ENCODE peak calls at places on chromosomes 12 and 14, in five cellular contexts. T is K562, D is HepG2, L is A549, K is H1. R is an unnamed sample.
A peak's percentile ranks its signal among the peaks of the same experiment; 100 is the strongest.

GRCh38 chr12:6180300-6181051 is 19.7 kb upstream of the CD9 start:
- DNase-seq in D (peak; percentile 76), K (no peak), L (peak; percentile 43), T (no peak), R (no peak)

GRCh38 chr14:75459791-75460190 is 32.0 kb downstream of the JDP2 start:
- DNase-seq in K (no peak), T (no peak), L (no peak), D (no peak), R (no peak)

GRCh38 chr14:93958567-93959238 is 17.7 kb downstream of the ASB2 start:
- DNase-seq in K (no peak), D (no peak), L (no peak), T (no peak), R (no peak)

GRCh38 chr14:51554339-51554920 is 97.3 kb upstream of the FRMD6 start:
- DNase-seq in L (peak; percentile 65), D (no peak), K (no peak), T (no peak), R (no peak)

GRCh38 chr14:33291529-33292104 is 352.9 kb downstream of the NPAS3 start:
- DNase-seq in T (no peak), K (no peak), D (no peak), L (no peak), R (no peak)

GRCh38 chr12:8823565-8824300 is 1.3 kb downstream of the A2ML1 start:
- DNase-seq in D (no peak), L (peak; percentile 33), K (no peak), T (peak; percentile 34), R (no peak)

GRCh38 chr12:52646613-52647012 is 5.4 kb downstream of the KRT2 start:
- DNase-seq in L (no peak), K (no peak), D (no peak), T (no peak), R (no peak)

GRCh38 chr12:16611146-16611545 is 5.2 kb upstream of the LMO3 start:
- DNase-seq in L (no peak), D (no peak), T (no peak), K (no peak), R (no peak)

GRCh38 chr14:69887740-69888657 is 8.8 kb downstream of the SMOC1 start:
- DNase-seq in L (no peak), K (no peak), D (peak; percentile 96), T (no peak), R (no peak)

GRCh38 chr12:85466906-85467305 is 186.9 kb downstream of the ALX1 start:
- DNase-seq in T (no peak), D (no peak), K (no peak), L (no peak), R (no peak)

GRCh38 chr14:61145258-61145902 is 135.8 kb downstream of the TMEM30B start:
- DNase-seq in D (no peak), L (no peak), K (no peak), T (no peak), R (no peak)

GRCh38 chr12:114221136-114221838 is 184.7 kb downstream of the TBX5 start:
- DNase-seq in D (no peak), L (no peak), K (no peak), T (no peak), R (no peak)

GRCh38 chr12:121059031-121059898 is 20.2 kb upstream of the OASL start:
- DNase-seq in T (no peak), L (no peak), K (no peak), D (no peak), R (no peak)

GRCh38 chr14:22849212-22849819 is 12.9 kb downstream of the MMP14 start:
- DNase-seq in K (no peak), T (no peak), D (no peak), L (no peak), R (no peak)

GRCh38 chr14:105929327-105930081 is 403.1 kb downstream of the TMEM121 start:
- DNase-seq in D (no peak), L (no peak), K (no peak), T (peak; percentile 0), R (no peak)

DNA sequence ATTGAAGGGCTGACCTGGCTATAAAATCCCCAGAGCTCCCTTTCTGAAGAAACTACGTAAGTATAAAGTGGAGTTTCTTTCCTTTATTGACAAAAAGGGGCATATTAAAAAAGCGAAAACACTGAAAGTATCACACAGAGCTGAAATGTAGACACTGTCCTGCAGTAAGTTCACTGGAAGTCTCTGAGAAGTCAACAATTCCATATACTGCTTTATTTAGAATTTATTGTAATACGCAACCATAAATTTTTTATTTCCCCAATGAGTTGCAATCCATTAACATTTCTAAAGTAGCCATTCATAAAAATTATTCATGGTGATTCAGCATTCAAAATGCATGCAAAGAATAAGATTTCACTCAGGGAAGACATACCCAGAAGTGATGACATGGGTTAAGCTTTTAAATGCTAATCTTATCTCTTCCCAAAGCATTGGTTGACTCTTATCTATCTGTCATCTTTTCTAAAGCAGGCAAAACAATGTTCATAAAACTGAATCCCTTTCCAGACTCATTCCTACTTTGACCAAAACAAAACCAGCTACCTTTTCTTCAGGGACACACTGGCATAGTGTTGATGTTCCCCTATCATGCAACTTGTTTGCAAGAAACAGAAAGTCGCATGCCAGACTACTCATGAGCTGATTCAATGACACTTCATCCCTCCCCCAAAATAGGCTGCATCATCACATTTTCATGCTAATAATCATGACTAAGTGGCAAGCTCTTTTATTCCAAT is 17.3 kb downstream of the KITLG start:
- DNase-seq in L (no peak), K (no peak), D (no peak), T (no peak), R (no peak)
- TF ChIP-seq HDAC2 in L (no peak), K (no peak), D (no peak), T (no peak), R (no peak)

GRCh38 chr12:1594295-1595025 is at the start of gene FBXL14:
- DNase-seq in K (no peak), L (peak; percentile 87), T (peak; percentile 79), D (peak; percentile 74), R (no peak)
- TF ChIP-seq HDAC2 in K (no peak), L (no peak), T (no peak), D (peak; percentile 28), R (no peak)

GRCh38 chr12:93301171-93301570 is 76.6 kb upstream of the NUDT4 start:
- DNase-seq in K (no peak), L (no peak), D (no peak), T (no peak), R (no peak)

GRCh38 chr12:93299262-93299846 is 78.4 kb upstream of the NUDT4 start:
- DNase-seq in T (no peak), K (no peak), L (no peak), D (no peak), R (no peak)

GRCh38 chr12:93300611-93301021 is 77.1 kb upstream of the NUDT4 start:
- DNase-seq in D (peak; percentile 34), L (no peak), K (no peak), T (no peak), R (no peak)

GRCh38 chr12:93297032-93297431 is 80.7 kb upstream of the NUDT4 start:
- DNase-seq in T (no peak), K (no peak), D (no peak), L (no peak), R (peak; percentile 75)

DNA sequence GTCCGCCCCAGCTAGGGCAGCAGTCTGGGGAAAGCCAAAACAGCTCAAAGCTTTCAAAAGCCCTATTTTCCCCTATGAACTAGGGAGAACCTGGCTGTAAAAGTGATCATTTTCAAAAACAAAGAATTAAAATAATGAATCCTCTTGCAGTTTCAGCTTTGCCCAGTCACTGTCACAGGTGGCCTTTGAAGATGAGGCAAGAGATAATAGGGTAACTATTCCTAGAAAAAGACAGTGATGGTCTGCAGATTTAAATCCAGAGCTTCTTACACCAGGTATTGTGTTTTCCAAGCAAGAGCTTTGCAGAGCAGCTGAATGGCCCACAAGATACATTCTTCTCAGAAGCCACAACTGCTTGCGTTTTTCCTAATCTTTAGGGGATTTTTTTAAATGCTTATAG is 80.2 kb upstream of the NUDT4 start:
- DNase-seq in T (no peak), L (no peak), D (no peak), K (no peak), R (no peak)
- TF ChIP-seq HDAC2 in T (no peak), L (no peak), D (no peak), K (no peak), R (no peak)

GRCh38 chr14:99747167-99747566 is 46.0 kb upstream of the EML1 start:
- DNase-seq in K (no peak), D (no peak), L (no peak), T (no peak), R (no peak)

GRCh38 chr14:99744199-99744872 is 48.9 kb upstream of the EML1 start:
- DNase-seq in K (no peak), D (no peak), L (no peak), T (no peak), R (no peak)

GRCh38 chr14:99745307-99745951 is 47.8 kb upstream of the EML1 start:
- DNase-seq in D (no peak), T (no peak), K (no peak), L (no peak), R (no peak)

GRCh38 chr14:99742509-99743487 is 50.4 kb upstream of the EML1 start:
- DNase-seq in K (no peak), L (no peak), D (no peak), T (no peak), R (no peak)

GRCh38 chr14:99744873-99745224 is 48.4 kb upstream of the EML1 start:
- DNase-seq in L (no peak), K (no peak), D (no peak), T (no peak), R (no peak)
- TF ChIP-seq HDAC2 in L (no peak), K (no peak), D (no peak), T (no peak), R (no peak)